ENCODE peak calls at places on chromosomes 16 and 17, in five cellular contexts. One of them, this sample, is unnamed. For H3K36me3 and H3K9me3, the result is how much of the 10 kb centered on the place peaks cover.

GRCh38 chr17:63790057-63790456 is 16.1 kb downstream of the DDX42 start:
- DNase-seq in neuronal stem cell: no peak
- DNase-seq in DND-41: no peak
- DNase-seq in adipocyte: no peak
- DNase-seq in MM.1S: no peak
- DNase-seq in this sample: no peak

GRCh38 chr17:29042679-29043538 is at the start of gene PIPOX:
- DNase-seq in adipocyte: peak
- DNase-seq in DND-41: peak
- DNase-seq in MM.1S: peak
- DNase-seq in neuronal stem cell: peak
- DNase-seq in this sample: peak

GRCh38 chr16:85402910-85403692 is 210.0 kb upstream of the GSE1 start:
- DNase-seq in DND-41: peak
- DNase-seq in MM.1S: no peak
- DNase-seq in neuronal stem cell: no peak
- DNase-seq in adipocyte: no peak
- DNase-seq in this sample: no peak

GRCh38 chr17:5209396-5209795 is 17.7 kb upstream of the ZNF594 start:
- DNase-seq in neuronal stem cell: no peak
- DNase-seq in adipocyte: no peak
- DNase-seq in DND-41: no peak
- DNase-seq in MM.1S: no peak
- DNase-seq in this sample: no peak

GRCh38 chr16:73048292-73049050 is 543 bp upstream of the ZFHX3 start:
- DNase-seq in DND-41: no peak
- DNase-seq in neuronal stem cell: no peak
- DNase-seq in adipocyte: peak
- DNase-seq in MM.1S: no peak
- DNase-seq in this sample: no peak

GRCh38 chr17:8859029-8859803 is 8.3 kb downstream of the PIK3R6 start:
- DNase-seq in neuronal stem cell: no peak
- DNase-seq in DND-41: peak
- DNase-seq in MM.1S: no peak
- DNase-seq in adipocyte: peak
- DNase-seq in this sample: no peak

GRCh38 chr16:17858061-17858460 is 387.3 kb upstream of the XYLT1 start:
- DNase-seq in MM.1S: no peak
- DNase-seq in neuronal stem cell: no peak
- DNase-seq in adipocyte: no peak
- DNase-seq in DND-41: no peak
- DNase-seq in this sample: no peak

GRCh38 chr17:13114601-13115024 is 96.8 kb upstream of the ELAC2 start:
- DNase-seq in MM.1S: no peak
- DNase-seq in DND-41: peak
- DNase-seq in adipocyte: peak
- DNase-seq in neuronal stem cell: peak
- DNase-seq in this sample: no peak

GRCh38 chr17:17874478-17874877 is 37.7 kb upstream of the SREBF1 start:
- DNase-seq in MM.1S: no peak
- DNase-seq in DND-41: no peak
- DNase-seq in adipocyte: peak
- DNase-seq in neuronal stem cell: no peak
- DNase-seq in this sample: no peak

GRCh38 chr17:72775237-72775636 is 317.3 kb downstream of the SLC39A11 start:
- DNase-seq in adipocyte: no peak
- DNase-seq in neuronal stem cell: no peak
- DNase-seq in MM.1S: no peak
- DNase-seq in DND-41: no peak
- DNase-seq in this sample: no peak

GRCh38 chr16:57741660-57742191 is 6.2 kb downstream of the KATNB1 start:
- DNase-seq in adipocyte: no peak
- DNase-seq in neuronal stem cell: no peak
- DNase-seq in DND-41: no peak
- DNase-seq in MM.1S: no peak
- DNase-seq in this sample: no peak

GRCh38 chr17:48754500-48755261 is 26.1 kb upstream of the HOXB13 start:
- DNase-seq in MM.1S: no peak
- DNase-seq in neuronal stem cell: no peak
- DNase-seq in adipocyte: no peak
- DNase-seq in DND-41: no peak
- DNase-seq in this sample: no peak

GRCh38 chr17:16215965-16216316 is 607 bp upstream of the NCOR1 start:
- DNase-seq in neuronal stem cell: no peak
- DNase-seq in adipocyte: no peak
- DNase-seq in MM.1S: peak
- DNase-seq in DND-41: no peak
- DNase-seq in this sample: no peak

GRCh38 chr17:72095316-72095715 is 25.5 kb upstream of the SOX9 start:
- DNase-seq in MM.1S: no peak
- DNase-seq in DND-41: no peak
- DNase-seq in neuronal stem cell: no peak
- DNase-seq in adipocyte: no peak
- DNase-seq in this sample: no peak

GRCh38 chr17:67759355-67760171 is 41.8 kb downstream of the NOL11 start:
- DNase-seq in DND-41: no peak
- DNase-seq in neuronal stem cell: no peak
- DNase-seq in adipocyte: peak
- DNase-seq in MM.1S: peak
- DNase-seq in this sample: no peak

GRCh38 chr16:66477028-66477515 is 50.0 kb downstream of the BEAN1 start:
- DNase-seq in DND-41: no peak
- DNase-seq in MM.1S: no peak
- DNase-seq in neuronal stem cell: no peak
- DNase-seq in adipocyte: no peak
- DNase-seq in this sample: no peak

GRCh38 chr17:42819939-42820535 is 4.0 kb downstream of the BECN1 start:
- DNase-seq in neuronal stem cell: peak
- DNase-seq in adipocyte: peak
- DNase-seq in MM.1S: peak
- DNase-seq in DND-41: peak
- DNase-seq in this sample: no peak

GRCh38 chr16:29911676-29912010 is 11.4 kb downstream of the ASPHD1 start:
- DNase-seq in neuronal stem cell: no peak
- DNase-seq in adipocyte: no peak
- DNase-seq in DND-41: no peak
- DNase-seq in MM.1S: no peak
- DNase-seq in this sample: no peak

GRCh38 chr17:70096861-70097260 is 21.8 kb downstream of the KCNJ16 start:
- DNase-seq in adipocyte: peak
- DNase-seq in neuronal stem cell: no peak
- DNase-seq in MM.1S: no peak
- DNase-seq in DND-41: no peak
- DNase-seq in this sample: no peak

GRCh38 chr17:69945698-69946185 is 129.3 kb upstream of the KCNJ16 start:
- DNase-seq in neuronal stem cell: no peak
- DNase-seq in adipocyte: peak
- DNase-seq in DND-41: no peak
- DNase-seq in MM.1S: no peak
- DNase-seq in this sample: no peak

GRCh38 chr16:19994771-19995170 is 78.9 kb downstream of the GPR139 start:
- DNase-seq in DND-41: no peak
- DNase-seq in adipocyte: no peak
- DNase-seq in MM.1S: no peak
- DNase-seq in neuronal stem cell: no peak
- DNase-seq in this sample: no peak

GRCh38 chr17:27322690-27323508 is 29.0 kb downstream of the WSB1 start:
- DNase-seq in adipocyte: no peak
- DNase-seq in DND-41: no peak
- DNase-seq in neuronal stem cell: no peak
- DNase-seq in MM.1S: no peak
- DNase-seq in this sample: no peak

GRCh38 chr17:67491009-67491677 is 114.1 kb downstream of the PITPNC1 start:
- DNase-seq in MM.1S: no peak
- DNase-seq in DND-41: no peak
- DNase-seq in adipocyte: peak
- DNase-seq in neuronal stem cell: no peak
- DNase-seq in this sample: no peak

GRCh38 chr16:53518550-53519416 is 15.8 kb upstream of the AKTIP start:
- DNase-seq in neuronal stem cell: no peak
- DNase-seq in MM.1S: peak
- DNase-seq in adipocyte: peak
- DNase-seq in DND-41: peak
- DNase-seq in this sample: peak

GRCh38 chr17:32385971-32386370 is 36.0 kb downstream of the ZNF207 start:
- DNase-seq in neuronal stem cell: no peak
- DNase-seq in MM.1S: no peak
- DNase-seq in DND-41: no peak
- DNase-seq in adipocyte: no peak
- DNase-seq in this sample: no peak

GRCh38 chr17:32386844-32387243 is 36.9 kb downstream of the ZNF207 start:
- DNase-seq in DND-41: no peak
- DNase-seq in MM.1S: no peak
- DNase-seq in neuronal stem cell: no peak
- DNase-seq in adipocyte: no peak
- DNase-seq in this sample: no peak

GRCh38 chr17:32383926-32384434 is 34.0 kb downstream of the ZNF207 start:
- DNase-seq in neuronal stem cell: no peak
- DNase-seq in DND-41: no peak
- DNase-seq in adipocyte: no peak
- DNase-seq in MM.1S: no peak
- DNase-seq in this sample: no peak

GRCh38 chr17:32382526-32383223 is 32.7 kb downstream of the ZNF207 start:
- DNase-seq in neuronal stem cell: no peak
- DNase-seq in MM.1S: no peak
- DNase-seq in adipocyte: no peak
- DNase-seq in DND-41: no peak
- DNase-seq in this sample: no peak

GRCh38 chr17:32385121-32385520 is 35.2 kb downstream of the ZNF207 start:
- DNase-seq in DND-41: no peak
- DNase-seq in MM.1S: no peak
- DNase-seq in adipocyte: no peak
- DNase-seq in neuronal stem cell: no peak
- DNase-seq in this sample: no peak
- H3K36me3 ChIP-seq in DND-41: under half
- H3K36me3 ChIP-seq in MM.1S: under half
- H3K36me3 ChIP-seq in adipocyte: half or more
- H3K36me3 ChIP-seq in neuronal stem cell: under half
- H3K36me3 ChIP-seq in this sample: under half

DNA sequence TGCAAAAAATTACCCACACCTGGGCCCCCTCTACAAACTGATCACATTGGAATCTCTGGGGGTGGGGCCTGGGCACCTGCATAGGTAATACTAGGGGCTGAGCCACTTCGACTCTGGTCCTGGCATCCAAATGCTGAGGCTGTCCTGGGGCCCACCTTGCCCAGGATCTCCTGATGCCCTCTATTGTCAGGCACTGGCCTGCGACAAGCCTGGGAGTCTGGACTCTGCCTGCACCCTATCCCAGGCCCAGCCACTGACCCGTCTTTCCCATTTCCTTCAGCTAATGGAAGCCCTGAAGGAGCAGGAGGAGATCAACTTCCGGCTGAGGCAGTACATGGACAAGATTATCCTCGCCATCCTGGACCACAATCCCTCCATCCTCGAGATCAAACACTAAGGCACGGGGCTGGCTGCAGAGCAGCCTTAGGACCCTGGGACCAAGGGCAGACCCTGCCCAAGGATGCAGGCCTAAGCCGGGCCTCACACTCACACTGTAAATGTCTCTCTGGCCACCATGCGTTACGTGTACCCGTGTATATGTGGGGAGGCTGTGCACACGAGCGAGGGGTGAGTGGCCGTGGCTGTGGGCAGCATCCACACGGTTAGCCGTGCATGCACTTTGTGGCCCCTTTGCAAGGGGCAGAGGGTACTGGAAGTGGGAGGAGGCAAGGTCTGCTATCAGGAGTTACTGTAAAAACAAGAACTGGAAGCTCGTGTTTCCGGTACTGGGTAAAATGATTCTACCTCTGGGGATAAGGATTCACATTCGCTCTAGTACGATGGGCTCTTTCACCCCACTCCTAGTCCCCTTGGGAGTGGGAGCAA is 140.1 kb downstream of the RAB11FIP4 start:
- DNase-seq in MM.1S: no peak
- DNase-seq in neuronal stem cell: no peak
- DNase-seq in adipocyte: no peak
- DNase-seq in DND-41: no peak
- DNase-seq in this sample: no peak
- H3K9ac ChIP-seq in MM.1S: no peak
- H3K9ac ChIP-seq in neuronal stem cell: peak
- H3K9ac ChIP-seq in adipocyte: no peak
- H3K9ac ChIP-seq in DND-41: no peak
- H3K9ac ChIP-seq in this sample: no peak

GRCh38 chr16:35409503-35409902 is 1950.1 kb downstream of the TP53TG3F start:
- DNase-seq in neuronal stem cell: no peak
- DNase-seq in adipocyte: peak
- DNase-seq in DND-41: no peak
- DNase-seq in MM.1S: no peak
- DNase-seq in this sample: no peak
- H3K9me3 ChIP-seq in neuronal stem cell: under half
- H3K9me3 ChIP-seq in adipocyte: under half
- H3K9me3 ChIP-seq in DND-41: under half
- H3K9me3 ChIP-seq in MM.1S: under half
- H3K9me3 ChIP-seq in this sample: under half

DNA sequence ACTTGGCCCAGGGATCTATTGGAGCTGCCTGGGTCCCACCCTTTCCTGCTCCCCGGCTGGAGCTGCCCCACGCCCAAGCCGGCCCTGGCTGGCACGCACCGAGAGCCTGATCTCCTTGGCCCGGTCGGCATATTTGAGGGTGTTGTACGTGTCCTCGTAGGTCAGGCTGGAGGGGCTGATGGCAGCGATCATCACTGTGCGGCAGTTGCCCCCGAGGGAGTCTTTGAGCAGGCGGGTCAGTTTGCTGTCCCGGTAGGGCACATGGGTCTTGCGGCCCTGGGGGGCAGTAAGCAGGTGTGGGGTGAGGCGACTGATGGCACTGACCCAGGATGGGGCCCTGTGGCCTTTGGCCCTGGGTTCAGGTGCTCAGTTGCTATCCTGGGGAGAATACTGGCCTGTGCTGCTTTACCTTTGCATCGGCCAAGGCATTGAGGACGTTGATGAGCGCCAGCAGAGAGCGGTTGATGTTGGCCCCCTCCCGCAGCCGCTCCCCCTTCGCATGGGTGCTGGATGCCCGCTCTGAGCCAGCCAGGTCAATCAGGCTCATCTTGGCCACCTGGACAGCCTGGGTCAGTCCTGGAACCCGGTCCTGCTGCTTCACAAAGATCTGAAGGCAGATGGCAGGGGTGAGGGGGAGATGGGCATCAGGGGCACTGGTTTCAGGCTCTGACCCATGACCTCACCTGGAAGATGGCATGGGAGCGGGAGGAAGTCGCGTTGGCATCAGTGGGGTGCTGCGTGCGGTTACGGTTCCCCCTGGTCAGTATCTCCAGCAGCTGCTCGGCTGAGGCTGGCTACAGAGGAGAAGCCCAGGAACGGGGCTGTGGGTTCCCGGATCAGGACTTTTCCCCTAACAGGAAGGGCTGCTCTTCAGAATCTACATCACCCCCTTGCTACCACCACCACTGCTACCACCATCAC is 13.5 kb downstream of the KIF18B start:
- DNase-seq in DND-41: no peak
- DNase-seq in MM.1S: no peak
- DNase-seq in neuronal stem cell: no peak
- DNase-seq in adipocyte: no peak
- DNase-seq in this sample: no peak
- H3K36me3 ChIP-seq in DND-41: half or more
- H3K36me3 ChIP-seq in MM.1S: under half
- H3K36me3 ChIP-seq in neuronal stem cell: half or more
- H3K36me3 ChIP-seq in adipocyte: under half
- H3K36me3 ChIP-seq in this sample: half or more